ENCODE peak calls at places on chromosomes 6 and 20, in six cellular contexts. One of them, this sample, is unnamed.

GRCh38 chr20:35311822-35312221 is 19.6 kb upstream of the FAM83C start:
- DNase-seq in small intestine: no peak
- DNase-seq in aorta: no peak
- DNase-seq in right atrium auricular region: no peak
- DNase-seq in H9: no peak
- DNase-seq in ovary: no peak
- DNase-seq in this sample: no peak

GRCh38 chr6:72669324-72669723 is 47.5 kb downstream of the KCNQ5 start:
- DNase-seq in small intestine: no peak
- DNase-seq in aorta: no peak
- DNase-seq in right atrium auricular region: no peak
- DNase-seq in H9: peak
- DNase-seq in ovary: no peak
- DNase-seq in this sample: no peak

GRCh38 chr20:25299801-25300200 is 51.9 kb downstream of the PYGB start:
- DNase-seq in small intestine: no peak
- DNase-seq in aorta: no peak
- DNase-seq in right atrium auricular region: no peak
- DNase-seq in H9: no peak
- DNase-seq in ovary: no peak
- DNase-seq in this sample: no peak

GRCh38 chr20:60264024-60264709 is 305.9 kb downstream of the CDH26 start:
- DNase-seq in small intestine: no peak
- DNase-seq in aorta: no peak
- DNase-seq in right atrium auricular region: no peak
- DNase-seq in H9: no peak
- DNase-seq in ovary: no peak
- DNase-seq in this sample: no peak

GRCh38 chr20:53608456-53609413 is 15.1 kb upstream of the ZNF217 start:
- DNase-seq in small intestine: peak
- DNase-seq in aorta: peak
- DNase-seq in right atrium auricular region: peak
- DNase-seq in H9: peak
- DNase-seq in ovary: peak
- DNase-seq in this sample: peak

GRCh38 chr6:162706236-162706635 is 21.3 kb downstream of the PRKN start:
- DNase-seq in small intestine: no peak
- DNase-seq in aorta: no peak
- DNase-seq in right atrium auricular region: peak
- DNase-seq in H9: no peak
- DNase-seq in ovary: peak
- DNase-seq in this sample: peak

GRCh38 chr6:114989279-114989964 is 646.6 kb upstream of the HS3ST5 start:
- DNase-seq in small intestine: no peak
- DNase-seq in aorta: no peak
- DNase-seq in right atrium auricular region: no peak
- DNase-seq in H9: no peak
- DNase-seq in ovary: no peak
- DNase-seq in this sample: no peak

GRCh38 chr6:105965042-105965760 is 120.9 kb upstream of the PRDM1 start:
- DNase-seq in small intestine: no peak
- DNase-seq in aorta: no peak
- DNase-seq in right atrium auricular region: no peak
- DNase-seq in H9: no peak
- DNase-seq in ovary: no peak
- DNase-seq in this sample: no peak

GRCh38 chr6:12767016-12767415 is 50.4 kb downstream of the PHACTR1 start:
- DNase-seq in small intestine: no peak
- DNase-seq in aorta: no peak
- DNase-seq in right atrium auricular region: no peak
- DNase-seq in H9: no peak
- DNase-seq in ovary: no peak
- DNase-seq in this sample: no peak

GRCh38 chr6:107712523-107713213 is 111.4 kb downstream of the SCML4 start:
- DNase-seq in small intestine: no peak
- DNase-seq in aorta: no peak
- DNase-seq in right atrium auricular region: no peak
- DNase-seq in H9: no peak
- DNase-seq in ovary: no peak
- DNase-seq in this sample: no peak

GRCh38 chr6:67112120-67112519 is 1405.1 kb upstream of the EYS start:
- DNase-seq in small intestine: no peak
- DNase-seq in aorta: no peak
- DNase-seq in right atrium auricular region: no peak
- DNase-seq in H9: no peak
- DNase-seq in ovary: no peak
- DNase-seq in this sample: no peak

GRCh38 chr6:11203306-11204009 is 29.0 kb downstream of the NEDD9 start:
- DNase-seq in small intestine: no peak
- DNase-seq in aorta: no peak
- DNase-seq in right atrium auricular region: no peak
- DNase-seq in H9: no peak
- DNase-seq in ovary: no peak
- DNase-seq in this sample: no peak
- H3K27ac ChIP-seq in small intestine: peak
- H3K27ac ChIP-seq in aorta: peak
- H3K27ac ChIP-seq in right atrium auricular region: peak
- H3K27ac ChIP-seq in H9: no peak
- H3K27ac ChIP-seq in ovary: no peak
- H3K27ac ChIP-seq in this sample: peak

DNA sequence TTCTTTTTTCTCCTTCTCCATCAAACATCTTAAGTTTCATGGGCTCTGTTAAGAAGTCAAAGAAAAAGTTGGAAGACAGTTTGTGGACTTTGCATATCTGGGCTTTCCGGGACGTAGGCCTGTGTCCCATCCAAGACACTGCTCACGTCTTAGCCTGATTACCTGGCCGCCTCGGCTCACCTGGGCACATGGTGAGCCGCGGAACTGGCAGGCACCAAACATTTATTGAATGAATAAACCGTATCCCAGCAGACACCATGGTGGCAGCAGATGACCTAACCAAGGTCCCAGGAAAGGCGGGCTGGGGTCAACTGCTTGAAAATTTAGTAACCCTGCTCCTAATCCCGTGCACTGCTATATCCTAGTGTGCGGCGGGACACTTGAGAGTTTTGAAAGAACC is 35.6 kb downstream of the GNAS start:
- DNase-seq in small intestine: peak
- DNase-seq in aorta: no peak
- DNase-seq in right atrium auricular region: no peak
- DNase-seq in H9: no peak
- DNase-seq in ovary: no peak
- DNase-seq in this sample: no peak
- H3K27ac ChIP-seq in small intestine: peak
- H3K27ac ChIP-seq in aorta: no peak
- H3K27ac ChIP-seq in right atrium auricular region: peak
- H3K27ac ChIP-seq in H9: no peak
- H3K27ac ChIP-seq in ovary: no peak
- H3K27ac ChIP-seq in this sample: peak

DNA sequence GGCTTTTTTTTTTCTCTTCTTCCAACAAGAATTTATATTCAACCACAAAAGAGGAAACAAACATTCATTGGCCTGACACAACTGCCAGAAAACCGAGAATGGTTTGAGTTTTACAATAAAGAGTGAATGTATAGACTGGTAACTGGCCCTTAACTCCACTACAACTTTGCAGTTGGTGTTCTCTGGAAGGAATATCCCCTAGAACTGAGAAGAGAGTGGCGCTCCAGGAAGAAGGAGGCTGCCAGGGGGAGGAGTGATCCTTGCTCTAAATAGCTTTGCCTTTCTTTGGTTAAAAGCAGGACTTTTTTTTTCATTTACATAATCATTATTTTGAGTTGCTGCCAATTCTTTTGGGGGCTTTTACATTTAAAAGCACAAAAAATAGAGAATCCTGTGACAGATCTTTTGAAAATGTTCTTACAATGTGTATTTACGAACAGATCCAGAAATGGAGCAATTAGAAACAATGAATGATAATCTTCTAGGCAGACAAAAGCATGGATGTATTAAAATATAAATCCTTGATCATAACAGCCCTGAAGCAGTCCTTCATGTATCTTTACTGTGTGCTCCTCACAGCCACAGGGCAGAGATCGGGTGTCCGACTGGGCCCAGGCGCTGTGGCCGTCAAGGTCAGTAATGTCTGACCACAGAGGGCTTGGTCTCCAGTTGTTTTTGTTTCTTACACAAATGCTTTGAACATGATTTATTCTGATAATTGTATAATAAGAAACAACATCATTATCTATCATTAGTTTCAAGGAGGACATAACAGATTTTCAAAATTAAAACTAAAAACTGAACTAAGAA is 612.1 kb downstream of the HDGFL1 start:
- DNase-seq in small intestine: no peak
- DNase-seq in aorta: no peak
- DNase-seq in right atrium auricular region: no peak
- DNase-seq in H9: no peak
- DNase-seq in ovary: no peak
- DNase-seq in this sample: no peak
- H3K27ac ChIP-seq in small intestine: no peak
- H3K27ac ChIP-seq in aorta: no peak
- H3K27ac ChIP-seq in right atrium auricular region: peak
- H3K27ac ChIP-seq in H9: no peak
- H3K27ac ChIP-seq in ovary: no peak
- H3K27ac ChIP-seq in this sample: peak

GRCh38 chr20:19783966-19784401 is 25.9 kb downstream of the RIN2 start:
- DNase-seq in small intestine: no peak
- DNase-seq in aorta: no peak
- DNase-seq in right atrium auricular region: peak
- DNase-seq in H9: no peak
- DNase-seq in ovary: no peak
- DNase-seq in this sample: peak

GRCh38 chr20:19784511-19785172 is 26.6 kb downstream of the RIN2 start:
- DNase-seq in small intestine: peak
- DNase-seq in aorta: no peak
- DNase-seq in right atrium auricular region: peak
- DNase-seq in H9: peak
- DNase-seq in ovary: peak
- DNase-seq in this sample: peak

GRCh38 chr20:19786311-19786710 is 28.3 kb downstream of the RIN2 start:
- DNase-seq in small intestine: peak
- DNase-seq in aorta: no peak
- DNase-seq in right atrium auricular region: peak
- DNase-seq in H9: peak
- DNase-seq in ovary: no peak
- DNase-seq in this sample: peak

GRCh38 chr20:19785886-19786285 is 27.8 kb downstream of the RIN2 start:
- DNase-seq in small intestine: no peak
- DNase-seq in aorta: no peak
- DNase-seq in right atrium auricular region: peak
- DNase-seq in H9: no peak
- DNase-seq in ovary: no peak
- DNase-seq in this sample: no peak

DNA sequence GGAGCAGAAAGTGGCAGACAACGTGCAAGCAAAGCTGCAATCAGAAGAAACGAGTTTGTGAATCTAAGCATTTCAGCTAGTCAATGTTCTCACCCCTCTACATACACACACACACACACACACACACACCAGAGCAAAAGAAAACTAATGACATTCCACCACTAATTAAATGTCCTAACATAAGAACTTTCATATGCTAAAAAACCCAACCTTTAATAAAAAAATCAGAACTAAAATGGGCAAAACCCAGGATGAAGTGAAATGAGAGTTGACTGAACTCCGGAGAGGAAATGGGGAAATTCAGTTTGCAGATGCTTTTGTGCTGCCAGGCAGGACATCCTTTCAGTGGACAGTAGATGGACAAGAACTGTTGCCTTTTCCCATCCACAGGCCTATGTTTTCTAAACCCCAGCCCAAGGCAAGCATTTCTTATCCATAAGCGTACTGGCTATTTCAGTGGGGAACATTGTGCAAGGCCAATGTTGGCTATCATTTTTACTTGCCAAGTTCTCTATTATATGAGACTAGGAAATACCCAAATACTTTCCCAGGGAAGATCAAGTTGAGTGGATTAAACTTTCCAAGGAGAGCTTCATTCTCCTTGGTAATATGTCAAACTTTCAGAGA is 27.2 kb downstream of the RIN2 start:
- DNase-seq in small intestine: no peak
- DNase-seq in aorta: no peak
- DNase-seq in right atrium auricular region: no peak
- DNase-seq in H9: no peak
- DNase-seq in ovary: no peak
- DNase-seq in this sample: no peak
- H3K27ac ChIP-seq in small intestine: peak
- H3K27ac ChIP-seq in aorta: no peak
- H3K27ac ChIP-seq in right atrium auricular region: peak
- H3K27ac ChIP-seq in H9: no peak
- H3K27ac ChIP-seq in ovary: no peak
- H3K27ac ChIP-seq in this sample: peak

GRCh38 chr6:11358904-11359840 is 126.7 kb upstream of the NEDD9 start:
- DNase-seq in small intestine: no peak
- DNase-seq in aorta: no peak
- DNase-seq in right atrium auricular region: no peak
- DNase-seq in H9: no peak
- DNase-seq in ovary: no peak
- DNase-seq in this sample: no peak
- H3K27ac ChIP-seq in small intestine: no peak
- H3K27ac ChIP-seq in aorta: no peak
- H3K27ac ChIP-seq in right atrium auricular region: peak
- H3K27ac ChIP-seq in H9: no peak
- H3K27ac ChIP-seq in ovary: no peak
- H3K27ac ChIP-seq in this sample: peak

GRCh38 chr6:16735014-16735413 is 26.2 kb downstream of the ATXN1 start:
- DNase-seq in small intestine: no peak
- DNase-seq in aorta: no peak
- DNase-seq in right atrium auricular region: no peak
- DNase-seq in H9: no peak
- DNase-seq in ovary: no peak
- DNase-seq in this sample: no peak

GRCh38 chr6:16737389-16737788 is 23.9 kb downstream of the ATXN1 start:
- DNase-seq in small intestine: no peak
- DNase-seq in aorta: no peak
- DNase-seq in right atrium auricular region: no peak
- DNase-seq in H9: no peak
- DNase-seq in ovary: no peak
- DNase-seq in this sample: no peak

GRCh38 chr6:16737926-16738325 is 23.3 kb downstream of the ATXN1 start:
- DNase-seq in small intestine: no peak
- DNase-seq in aorta: no peak
- DNase-seq in right atrium auricular region: no peak
- DNase-seq in H9: no peak
- DNase-seq in ovary: no peak
- DNase-seq in this sample: no peak

GRCh38 chr6:16739329-16739801 is 21.9 kb downstream of the ATXN1 start:
- DNase-seq in small intestine: no peak
- DNase-seq in aorta: no peak
- DNase-seq in right atrium auricular region: no peak
- DNase-seq in H9: no peak
- DNase-seq in ovary: no peak
- DNase-seq in this sample: no peak

GRCh38 chr6:16736856-16737255 is 24.4 kb downstream of the ATXN1 start:
- DNase-seq in small intestine: no peak
- DNase-seq in aorta: no peak
- DNase-seq in right atrium auricular region: no peak
- DNase-seq in H9: no peak
- DNase-seq in ovary: no peak
- DNase-seq in this sample: no peak
- H3K27ac ChIP-seq in small intestine: no peak
- H3K27ac ChIP-seq in aorta: no peak
- H3K27ac ChIP-seq in right atrium auricular region: peak
- H3K27ac ChIP-seq in H9: no peak
- H3K27ac ChIP-seq in ovary: no peak
- H3K27ac ChIP-seq in this sample: peak

This sample was measured in left ventricle myocardium inferior.